ENCODE peak calls at places on chromosomes 4 and X, in five cellular contexts. R, Y, B, H and O are unnamed samples.
A peak's percentile ranks its signal among the peaks of the same experiment; 100 is the strongest.

GRCh38 chr4:16161866-16162408 is 64.3 kb downstream of the TAPT1 start:
- DNase-seq in R (no peak), Y (no peak), B (no peak), H (no peak), O (no peak)

GRCh38 chr4:1191621-1192020 is 19.2 kb upstream of the SPON2 start:
- DNase-seq in R (no peak), Y (no peak), B (no peak), H (no peak), O (no peak)

GRCh38 chr4:163157157-163157556 is 9.5 kb downstream of the NAF1 start:
- DNase-seq in R (peak; percentile 78), Y (no peak), B (no peak), H (peak; percentile 68), O (peak; percentile 61)

GRCh38 chr4:87046111-87046510 is 111.3 kb downstream of the AFF1 start:
- DNase-seq in R (no peak), Y (peak; percentile 86), B (no peak), H (no peak), O (no peak)

GRCh38 chrX:74519870-74520269 is 94.6 kb downstream of the RLIM start:
- DNase-seq in R (no peak), Y (no peak), B (no peak), H (no peak), O (no peak)

GRCh38 chr4:152106113-152106763 is 345.4 kb upstream of the GATB start:
- DNase-seq in R (peak; percentile 97), Y (peak; percentile 95), B (no peak), H (peak; percentile 97), O (peak; percentile 89)

GRCh38 chr4:45350438-45350837 is 624.1 kb upstream of the GNPDA2 start:
- DNase-seq in R (no peak), Y (peak; percentile 56), B (no peak), H (peak; percentile 0), O (no peak)

GRCh38 chr4:113882668-113883067 is 96.8 kb downstream of the ARSJ start:
- DNase-seq in R (no peak), Y (peak; percentile 16), B (no peak), H (peak; percentile 14), O (no peak)

GRCh38 chr4:153383131-153383530 is 38.6 kb downstream of the MND1 start:
- DNase-seq in R (no peak), Y (peak; percentile 27), B (no peak), H (no peak), O (no peak)